ENCODE peak calls at places on chromosomes 16 and 17, in four cellular contexts. One of them, this sample, is unnamed. For H3K4me1, H4K20me1 and H3K79me2, the result is how much of the 10 kb centered on the place peaks cover.

GRCh38 chr16:57147381-57148191 is 38.3 kb downstream of the PSME3IP1 start:
- DNase-seq in PC-3: no peak
- DNase-seq in OCI-LY7: peak
- DNase-seq in neural progenitor cell: peak
- DNase-seq in this sample: no peak

GRCh38 chr17:27649929-27650328 is 18.9 kb downstream of the LGALS9 start:
- DNase-seq in PC-3: no peak
- DNase-seq in OCI-LY7: no peak
- DNase-seq in neural progenitor cell: no peak
- DNase-seq in this sample: no peak

GRCh38 chr17:19728114-19728495 is 11.7 kb upstream of the SLC47A2 start:
- DNase-seq in PC-3: peak
- DNase-seq in OCI-LY7: no peak
- DNase-seq in neural progenitor cell: no peak
- DNase-seq in this sample: peak

GRCh38 chr17:66564992-66565465 is 262.6 kb downstream of the PRKCA start:
- DNase-seq in PC-3: peak
- DNase-seq in OCI-LY7: no peak
- DNase-seq in neural progenitor cell: peak
- DNase-seq in this sample: no peak

GRCh38 chr17:55366020-55366481 is 55.6 kb downstream of the MMD start:
- DNase-seq in PC-3: no peak
- DNase-seq in OCI-LY7: no peak
- DNase-seq in neural progenitor cell: peak
- DNase-seq in this sample: no peak

GRCh38 chr16:20826039-20826566 is 19.8 kb downstream of the REXO5 start:
- DNase-seq in PC-3: no peak
- DNase-seq in OCI-LY7: no peak
- DNase-seq in neural progenitor cell: no peak
- DNase-seq in this sample: no peak

GRCh38 chr16:50254072-50254471 is 12.3 kb upstream of the ADCY7 start:
- DNase-seq in PC-3: no peak
- DNase-seq in OCI-LY7: no peak
- DNase-seq in neural progenitor cell: no peak
- DNase-seq in this sample: no peak

GRCh38 chr16:10728488-10728887 is 15.2 kb upstream of the NUBP1 start:
- DNase-seq in PC-3: no peak
- DNase-seq in OCI-LY7: no peak
- DNase-seq in neural progenitor cell: no peak
- DNase-seq in this sample: no peak

GRCh38 chr16:10961231-10961630 is 16.9 kb downstream of the CLEC16A start:
- DNase-seq in PC-3: no peak
- DNase-seq in OCI-LY7: no peak
- DNase-seq in neural progenitor cell: no peak
- DNase-seq in this sample: no peak

GRCh38 chr16:70454221-70455034 is at the start of gene FCSK:
- DNase-seq in PC-3: peak
- DNase-seq in OCI-LY7: peak
- DNase-seq in neural progenitor cell: peak
- DNase-seq in this sample: no peak

GRCh38 chr16:3949287-3949686 is 68.8 kb upstream of the CREBBP start:
- DNase-seq in PC-3: no peak
- DNase-seq in OCI-LY7: no peak
- DNase-seq in neural progenitor cell: no peak
- DNase-seq in this sample: no peak

GRCh38 chr17:37292429-37293139 is 83.2 kb upstream of the C17orf78 start:
- DNase-seq in PC-3: no peak
- DNase-seq in OCI-LY7: peak
- DNase-seq in neural progenitor cell: no peak
- DNase-seq in this sample: no peak

GRCh38 chr17:7930841-7931631 is 710 bp downstream of the TRAPPC1 start:
- DNase-seq in PC-3: no peak
- DNase-seq in OCI-LY7: no peak
- DNase-seq in neural progenitor cell: no peak
- DNase-seq in this sample: no peak

GRCh38 chr17:76071497-76072148 is 694 bp downstream of the SRP68 start:
- DNase-seq in PC-3: no peak
- DNase-seq in OCI-LY7: peak
- DNase-seq in neural progenitor cell: no peak
- DNase-seq in this sample: no peak

GRCh38 chr16:89023621-89024511 is 46.9 kb upstream of the CBFA2T3 start:
- DNase-seq in PC-3: no peak
- DNase-seq in OCI-LY7: no peak
- DNase-seq in neural progenitor cell: no peak
- DNase-seq in this sample: no peak

GRCh38 chr17:78800132-78800931 is 18.3 kb upstream of the CYTH1 start:
- DNase-seq in PC-3: no peak
- DNase-seq in OCI-LY7: no peak
- DNase-seq in neural progenitor cell: no peak
- DNase-seq in this sample: no peak

GRCh38 chr17:4179071-4179470 is 36.1 kb downstream of the CYB5D2 start:
- DNase-seq in PC-3: no peak
- DNase-seq in OCI-LY7: no peak
- DNase-seq in neural progenitor cell: no peak
- DNase-seq in this sample: no peak

GRCh38 chr17:1577186-1577585 is 14.6 kb upstream of the PITPNA start:
- DNase-seq in PC-3: peak
- DNase-seq in OCI-LY7: no peak
- DNase-seq in neural progenitor cell: no peak
- DNase-seq in this sample: no peak

GRCh38 chr16:84817613-84818012 is 2.2 kb upstream of the CRISPLD2 start:
- DNase-seq in PC-3: no peak
- DNase-seq in OCI-LY7: no peak
- DNase-seq in neural progenitor cell: no peak
- DNase-seq in this sample: no peak

GRCh38 chr17:32267690-32268205 is 2.1 kb downstream of the RHBDL3 start:
- DNase-seq in PC-3: no peak
- DNase-seq in OCI-LY7: no peak
- DNase-seq in neural progenitor cell: peak
- DNase-seq in this sample: no peak

GRCh38 chr17:17785407-17785806 is 51.4 kb downstream of the SREBF1 start:
- DNase-seq in PC-3: no peak
- DNase-seq in OCI-LY7: no peak
- DNase-seq in neural progenitor cell: no peak
- DNase-seq in this sample: no peak

GRCh38 chr16:931651-932500 is 38.9 kb downstream of the LMF1 start:
- DNase-seq in PC-3: no peak
- DNase-seq in OCI-LY7: no peak
- DNase-seq in neural progenitor cell: no peak
- DNase-seq in this sample: no peak

GRCh38 chr17:82871056-82871775 is 31.4 kb upstream of the ZNF750 start:
- DNase-seq in PC-3: no peak
- DNase-seq in OCI-LY7: peak
- DNase-seq in neural progenitor cell: no peak
- DNase-seq in this sample: no peak

GRCh38 chr17:13502263-13502662 is 99.5 kb downstream of the HS3ST3A1 start:
- DNase-seq in PC-3: no peak
- DNase-seq in OCI-LY7: no peak
- DNase-seq in neural progenitor cell: no peak
- DNase-seq in this sample: no peak
- H3K4me1 ChIP-seq in PC-3: under half
- H3K4me1 ChIP-seq in OCI-LY7: under half
- H3K4me1 ChIP-seq in neural progenitor cell: under half
- H3K4me1 ChIP-seq in this sample: under half

GRCh38 chr16:17151335-17151734 is 319.4 kb downstream of the XYLT1 start:
- DNase-seq in PC-3: no peak
- DNase-seq in OCI-LY7: no peak
- DNase-seq in neural progenitor cell: no peak
- DNase-seq in this sample: no peak

GRCh38 chr16:17145029-17145428 is 325.7 kb downstream of the XYLT1 start:
- DNase-seq in PC-3: no peak
- DNase-seq in OCI-LY7: no peak
- DNase-seq in neural progenitor cell: no peak
- DNase-seq in this sample: no peak

GRCh38 chr16:17144431-17144830 is 326.3 kb downstream of the XYLT1 start:
- DNase-seq in PC-3: no peak
- DNase-seq in OCI-LY7: no peak
- DNase-seq in neural progenitor cell: no peak
- DNase-seq in this sample: no peak

GRCh38 chr16:17149904-17150483 is 320.8 kb downstream of the XYLT1 start:
- DNase-seq in PC-3: no peak
- DNase-seq in OCI-LY7: no peak
- DNase-seq in neural progenitor cell: peak
- DNase-seq in this sample: no peak

GRCh38 chr16:17147942-17148341 is 322.8 kb downstream of the XYLT1 start:
- DNase-seq in PC-3: no peak
- DNase-seq in OCI-LY7: no peak
- DNase-seq in neural progenitor cell: no peak
- DNase-seq in this sample: no peak
- H4K20me1 ChIP-seq in PC-3: under half
- H4K20me1 ChIP-seq in OCI-LY7: under half
- H4K20me1 ChIP-seq in neural progenitor cell: under half
- H4K20me1 ChIP-seq in this sample: under half

GRCh38 chr16:25011891-25012499 is 3.2 kb downstream of the ARHGAP17 start:
- DNase-seq in PC-3: peak
- DNase-seq in OCI-LY7: no peak
- DNase-seq in neural progenitor cell: no peak
- DNase-seq in this sample: no peak

GRCh38 chr16:25012525-25012991 is 2.6 kb downstream of the ARHGAP17 start:
- DNase-seq in PC-3: peak
- DNase-seq in OCI-LY7: no peak
- DNase-seq in neural progenitor cell: no peak
- DNase-seq in this sample: no peak

GRCh38 chr16:25007284-25007984 is 7.7 kb downstream of the ARHGAP17 start:
- DNase-seq in PC-3: no peak
- DNase-seq in OCI-LY7: no peak
- DNase-seq in neural progenitor cell: no peak
- DNase-seq in this sample: no peak

GRCh38 chr16:25010542-25010941 is 4.6 kb downstream of the ARHGAP17 start:
- DNase-seq in PC-3: no peak
- DNase-seq in OCI-LY7: no peak
- DNase-seq in neural progenitor cell: no peak
- DNase-seq in this sample: no peak

GRCh38 chr16:25009822-25010221 is 5.3 kb downstream of the ARHGAP17 start:
- DNase-seq in PC-3: no peak
- DNase-seq in OCI-LY7: no peak
- DNase-seq in neural progenitor cell: no peak
- DNase-seq in this sample: no peak
- H3K79me2 ChIP-seq in PC-3: half or more
- H3K79me2 ChIP-seq in OCI-LY7: under half
- H3K79me2 ChIP-seq in neural progenitor cell: half or more
- H3K79me2 ChIP-seq in this sample: half or more

DNA sequence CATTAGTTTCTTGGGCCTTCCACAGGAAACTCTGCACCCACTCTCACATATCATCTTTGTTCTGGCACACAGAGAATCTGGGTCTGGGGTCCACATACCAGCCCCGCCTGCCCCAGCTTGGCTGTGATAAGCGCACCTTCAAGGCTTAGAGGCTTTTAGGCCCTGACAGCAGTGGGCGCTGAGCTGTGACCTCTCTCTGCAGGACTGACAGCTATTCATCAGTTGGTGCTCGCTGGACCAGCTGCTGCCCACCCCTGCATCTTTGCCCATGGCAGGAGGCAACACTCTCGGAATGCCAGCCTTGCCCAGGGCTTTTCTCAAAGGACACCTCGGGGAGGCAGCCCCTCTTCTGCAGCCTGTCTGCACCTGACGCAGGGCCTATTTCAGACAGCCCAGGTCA is 62.9 kb downstream of the SDK2 start:
- DNase-seq in PC-3: no peak
- DNase-seq in OCI-LY7: no peak
- DNase-seq in neural progenitor cell: no peak
- DNase-seq in this sample: no peak
- H3K4me1 ChIP-seq in PC-3: under half
- H3K4me1 ChIP-seq in OCI-LY7: under half
- H3K4me1 ChIP-seq in neural progenitor cell: under half
- H3K4me1 ChIP-seq in this sample: under half

DNA sequence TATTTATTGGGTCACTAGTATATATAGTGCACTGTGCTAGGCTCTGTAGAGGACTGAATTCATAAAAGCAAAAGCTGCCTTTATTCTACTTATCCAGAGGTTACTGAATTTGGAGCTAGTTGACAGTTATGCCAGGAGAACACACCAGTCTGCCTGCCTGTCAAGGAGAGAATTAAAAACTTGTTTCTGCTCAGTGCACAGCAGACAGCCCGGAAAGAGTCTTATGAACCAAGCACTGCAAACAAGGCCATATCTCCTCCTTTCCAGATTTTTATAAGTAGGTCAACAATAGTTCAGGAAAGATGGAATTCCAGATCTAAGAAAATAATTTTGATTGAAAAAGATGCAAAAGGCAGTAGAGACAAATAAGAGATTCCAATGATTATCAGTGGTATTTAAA is 267.8 kb downstream of the CA10 start:
- DNase-seq in PC-3: no peak
- DNase-seq in OCI-LY7: no peak
- DNase-seq in neural progenitor cell: no peak
- DNase-seq in this sample: no peak
- H4K20me1 ChIP-seq in PC-3: under half
- H4K20me1 ChIP-seq in OCI-LY7: under half
- H4K20me1 ChIP-seq in neural progenitor cell: under half
- H4K20me1 ChIP-seq in this sample: under half

GRCh38 chr16:65117701-65118448 is 4.0 kb downstream of the CDH11 start:
- DNase-seq in PC-3: peak
- DNase-seq in OCI-LY7: peak
- DNase-seq in neural progenitor cell: peak
- DNase-seq in this sample: peak

GRCh38 chr16:65119905-65120341 is 1.9 kb downstream of the CDH11 start:
- DNase-seq in PC-3: peak
- DNase-seq in OCI-LY7: no peak
- DNase-seq in neural progenitor cell: peak
- DNase-seq in this sample: no peak

GRCh38 chr16:65116818-65117430 is 4.9 kb downstream of the CDH11 start:
- DNase-seq in PC-3: no peak
- DNase-seq in OCI-LY7: no peak
- DNase-seq in neural progenitor cell: peak
- DNase-seq in this sample: no peak

GRCh38 chr16:65120811-65121721 is 797 bp downstream of the CDH11 start:
- DNase-seq in PC-3: no peak
- DNase-seq in OCI-LY7: no peak
- DNase-seq in neural progenitor cell: peak
- DNase-seq in this sample: no peak

GRCh38 chr16:65118866-65119265 is 3.0 kb downstream of the CDH11 start:
- DNase-seq in PC-3: peak
- DNase-seq in OCI-LY7: no peak
- DNase-seq in neural progenitor cell: no peak
- DNase-seq in this sample: no peak
- H3K79me2 ChIP-seq in PC-3: half or more
- H3K79me2 ChIP-seq in OCI-LY7: under half
- H3K79me2 ChIP-seq in neural progenitor cell: half or more
- H3K79me2 ChIP-seq in this sample: under half

GRCh38 chr17:79954281-79955166 is 81.1 kb downstream of the TBC1D16 start:
- DNase-seq in PC-3: no peak
- DNase-seq in OCI-LY7: no peak
- DNase-seq in neural progenitor cell: no peak
- DNase-seq in this sample: no peak
- H3K4me1 ChIP-seq in PC-3: under half
- H3K4me1 ChIP-seq in OCI-LY7: under half
- H3K4me1 ChIP-seq in neural progenitor cell: under half
- H3K4me1 ChIP-seq in this sample: under half

This sample was measured in PC-9.